ENCODE peak calls at places on chromosome 14, in seven cellular contexts. One of them, this sample, is unnamed.
A peak's percentile ranks its signal among the peaks of the same experiment; 100 is the strongest.

GRCh38 chr14:73896521-73896920 is 9.9 kb downstream of the ZNF410 start:
- DNase-seq in tibial artery: no peak
- DNase-seq in tibial nerve: no peak
- DNase-seq in stomach: no peak
- DNase-seq in lower leg skin: no peak
- DNase-seq in thyroid gland: no peak
- DNase-seq in endothelial cell: no peak
- DNase-seq in this sample: no peak

GRCh38 chr14:51139221-51139681 is 44.3 kb upstream of the TRIM9 start:
- DNase-seq in tibial artery: no peak
- DNase-seq in tibial nerve: no peak
- DNase-seq in stomach: no peak
- DNase-seq in lower leg skin: peak; percentile 39
- DNase-seq in thyroid gland: peak; percentile 30
- DNase-seq in endothelial cell: no peak
- DNase-seq in this sample: no peak

GRCh38 chr14:106210650-106211049 is 684.3 kb downstream of the TMEM121 start:
- DNase-seq in tibial artery: no peak
- DNase-seq in tibial nerve: no peak
- DNase-seq in stomach: no peak
- DNase-seq in lower leg skin: no peak
- DNase-seq in thyroid gland: no peak
- DNase-seq in endothelial cell: no peak
- DNase-seq in this sample: no peak

GRCh38 chr14:72745546-72745945 is 148.4 kb downstream of the DPF3 start:
- DNase-seq in tibial artery: no peak
- DNase-seq in tibial nerve: no peak
- DNase-seq in stomach: no peak
- DNase-seq in lower leg skin: no peak
- DNase-seq in thyroid gland: no peak
- DNase-seq in endothelial cell: no peak
- DNase-seq in this sample: no peak

GRCh38 chr14:60025586-60025985 is 66.1 kb upstream of the PCNX4 start:
- DNase-seq in tibial artery: no peak
- DNase-seq in tibial nerve: no peak
- DNase-seq in stomach: no peak
- DNase-seq in lower leg skin: no peak
- DNase-seq in thyroid gland: no peak
- DNase-seq in endothelial cell: no peak
- DNase-seq in this sample: no peak

GRCh38 chr14:46480817-46481216 is 170.8 kb downstream of the RPL10L start:
- DNase-seq in tibial artery: no peak
- DNase-seq in tibial nerve: no peak
- DNase-seq in stomach: no peak
- DNase-seq in lower leg skin: no peak
- DNase-seq in thyroid gland: no peak
- DNase-seq in endothelial cell: no peak
- DNase-seq in this sample: no peak

GRCh38 chr14:60686865-60687264 is 37.3 kb downstream of the SIX4 start:
- DNase-seq in tibial artery: no peak
- DNase-seq in tibial nerve: no peak
- DNase-seq in stomach: no peak
- DNase-seq in lower leg skin: no peak
- DNase-seq in thyroid gland: no peak
- DNase-seq in endothelial cell: no peak
- DNase-seq in this sample: no peak

GRCh38 chr14:49362916-49363315 is 223.3 kb downstream of the RPS29 start:
- DNase-seq in tibial artery: no peak
- DNase-seq in tibial nerve: no peak
- DNase-seq in stomach: no peak
- DNase-seq in lower leg skin: no peak
- DNase-seq in thyroid gland: no peak
- DNase-seq in endothelial cell: no peak
- DNase-seq in this sample: no peak

GRCh38 chr14:68708343-68708742 is 84.5 kb downstream of the ZFP36L1 start:
- DNase-seq in tibial artery: no peak
- DNase-seq in tibial nerve: no peak
- DNase-seq in stomach: no peak
- DNase-seq in lower leg skin: no peak
- DNase-seq in thyroid gland: no peak
- DNase-seq in endothelial cell: no peak
- DNase-seq in this sample: no peak

GRCh38 chr14:68711551-68712437 is 81.1 kb downstream of the ZFP36L1 start:
- DNase-seq in tibial artery: no peak
- DNase-seq in tibial nerve: no peak
- DNase-seq in stomach: no peak
- DNase-seq in lower leg skin: no peak
- DNase-seq in thyroid gland: no peak
- DNase-seq in endothelial cell: no peak
- DNase-seq in this sample: no peak

GRCh38 chr14:68709007-68709406 is 83.9 kb downstream of the ZFP36L1 start:
- DNase-seq in tibial artery: no peak
- DNase-seq in tibial nerve: no peak
- DNase-seq in stomach: no peak
- DNase-seq in lower leg skin: no peak
- DNase-seq in thyroid gland: no peak
- DNase-seq in endothelial cell: no peak
- DNase-seq in this sample: no peak

GRCh38 chr14:68712703-68713370 is 80.0 kb downstream of the ZFP36L1 start:
- DNase-seq in tibial artery: no peak
- DNase-seq in tibial nerve: no peak
- DNase-seq in stomach: no peak
- DNase-seq in lower leg skin: no peak
- DNase-seq in thyroid gland: no peak
- DNase-seq in endothelial cell: no peak
- DNase-seq in this sample: no peak

DNA sequence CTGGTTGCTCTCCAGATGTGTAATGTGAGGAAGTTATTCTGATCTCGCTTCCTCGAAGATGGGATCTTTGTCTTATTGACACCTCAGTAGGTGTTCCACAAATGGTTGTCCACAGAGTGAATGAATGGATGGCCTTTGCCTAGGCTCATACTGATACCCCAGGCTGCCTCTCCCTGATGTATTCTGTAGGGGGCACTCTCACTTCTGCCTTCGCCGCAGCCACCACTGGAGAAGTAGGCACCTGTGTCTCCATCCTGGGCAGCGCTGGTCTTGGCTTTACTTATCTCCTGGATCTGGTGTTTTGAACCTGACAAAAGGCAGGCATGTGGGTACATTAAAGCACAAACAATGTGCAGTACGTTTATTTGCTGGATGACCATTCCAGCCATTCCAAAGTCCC is 82.1 kb downstream of the ZFP36L1 start:
- DNase-seq in tibial artery: no peak
- DNase-seq in tibial nerve: no peak
- DNase-seq in stomach: no peak
- DNase-seq in lower leg skin: no peak
- DNase-seq in thyroid gland: no peak
- DNase-seq in endothelial cell: no peak
- DNase-seq in this sample: no peak
- TF ChIP-seq CTCF in tibial artery: no peak
- TF ChIP-seq CTCF in tibial nerve: no peak
- TF ChIP-seq CTCF in stomach: no peak
- TF ChIP-seq CTCF in lower leg skin: no peak
- TF ChIP-seq CTCF in thyroid gland: no peak
- TF ChIP-seq CTCF in endothelial cell: no peak
- TF ChIP-seq CTCF in this sample: no peak

DNA sequence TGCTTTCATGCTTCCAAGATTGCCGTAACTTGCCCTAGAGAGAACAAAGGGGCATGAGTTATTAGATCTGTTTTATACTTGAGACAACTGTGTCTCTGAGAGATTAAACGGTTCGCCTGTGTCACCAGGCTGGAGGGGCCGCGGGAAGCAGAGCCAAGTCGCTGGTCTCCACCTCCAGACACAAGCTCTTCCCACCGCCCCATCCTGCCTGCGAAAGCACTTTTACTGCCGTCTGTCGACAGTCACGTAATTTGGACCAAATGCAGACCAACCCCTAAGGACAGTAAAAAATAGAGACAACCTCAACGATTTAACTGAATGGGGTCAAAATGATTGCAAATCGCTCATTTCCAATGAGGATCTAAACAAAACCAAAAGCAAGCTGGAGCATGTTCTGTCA is 17.3 kb downstream of the GSC start:
- DNase-seq in tibial artery: no peak
- DNase-seq in tibial nerve: no peak
- DNase-seq in stomach: no peak
- DNase-seq in lower leg skin: no peak
- DNase-seq in thyroid gland: no peak
- DNase-seq in endothelial cell: no peak
- DNase-seq in this sample: no peak
- TF ChIP-seq CTCF in tibial artery: no peak
- TF ChIP-seq CTCF in tibial nerve: no peak
- TF ChIP-seq CTCF in stomach: no peak
- TF ChIP-seq CTCF in lower leg skin: no peak
- TF ChIP-seq CTCF in thyroid gland: no peak
- TF ChIP-seq CTCF in endothelial cell: no peak
- TF ChIP-seq CTCF in this sample: no peak

GRCh38 chr14:54001189-54001878 is 44.7 kb upstream of the BMP4 start:
- DNase-seq in tibial artery: no peak
- DNase-seq in tibial nerve: no peak
- DNase-seq in stomach: no peak
- DNase-seq in lower leg skin: no peak
- DNase-seq in thyroid gland: no peak
- DNase-seq in endothelial cell: no peak
- DNase-seq in this sample: no peak
- TF ChIP-seq CTCF in tibial artery: no peak
- TF ChIP-seq CTCF in tibial nerve: no peak
- TF ChIP-seq CTCF in stomach: no peak
- TF ChIP-seq CTCF in lower leg skin: no peak
- TF ChIP-seq CTCF in thyroid gland: no peak
- TF ChIP-seq CTCF in endothelial cell: no peak
- TF ChIP-seq CTCF in this sample: no peak

GRCh38 chr14:80713076-80713850 is 228.3 kb downstream of the CEP128 start:
- DNase-seq in tibial artery: no peak
- DNase-seq in tibial nerve: no peak
- DNase-seq in stomach: no peak
- DNase-seq in lower leg skin: no peak
- DNase-seq in thyroid gland: no peak
- DNase-seq in endothelial cell: no peak
- DNase-seq in this sample: no peak

GRCh38 chr14:80714489-80714888 is 227.0 kb downstream of the CEP128 start:
- DNase-seq in tibial artery: no peak
- DNase-seq in tibial nerve: no peak
- DNase-seq in stomach: no peak
- DNase-seq in lower leg skin: no peak
- DNase-seq in thyroid gland: no peak
- DNase-seq in endothelial cell: no peak
- DNase-seq in this sample: no peak
- TF ChIP-seq CTCF in tibial artery: no peak
- TF ChIP-seq CTCF in tibial nerve: no peak
- TF ChIP-seq CTCF in stomach: no peak
- TF ChIP-seq CTCF in lower leg skin: no peak
- TF ChIP-seq CTCF in thyroid gland: no peak
- TF ChIP-seq CTCF in endothelial cell: no peak
- TF ChIP-seq CTCF in this sample: no peak

GRCh38 chr14:104157303-104157928 is 19.0 kb downstream of the KIF26A start:
- DNase-seq in tibial artery: no peak
- DNase-seq in tibial nerve: no peak
- DNase-seq in stomach: no peak
- DNase-seq in lower leg skin: no peak
- DNase-seq in thyroid gland: no peak
- DNase-seq in endothelial cell: no peak
- DNase-seq in this sample: no peak
- TF ChIP-seq CTCF in tibial artery: no peak
- TF ChIP-seq CTCF in tibial nerve: no peak
- TF ChIP-seq CTCF in stomach: no peak
- TF ChIP-seq CTCF in lower leg skin: no peak
- TF ChIP-seq CTCF in thyroid gland: no peak
- TF ChIP-seq CTCF in endothelial cell: no peak
- TF ChIP-seq CTCF in this sample: no peak

GRCh38 chr14:99502989-99503421 is 21.8 kb downstream of the CCNK start:
- DNase-seq in tibial artery: no peak
- DNase-seq in tibial nerve: no peak
- DNase-seq in stomach: no peak
- DNase-seq in lower leg skin: no peak
- DNase-seq in thyroid gland: no peak
- DNase-seq in endothelial cell: no peak
- DNase-seq in this sample: no peak
- TF ChIP-seq CTCF in tibial artery: no peak
- TF ChIP-seq CTCF in tibial nerve: no peak
- TF ChIP-seq CTCF in stomach: no peak
- TF ChIP-seq CTCF in lower leg skin: no peak
- TF ChIP-seq CTCF in thyroid gland: no peak
- TF ChIP-seq CTCF in endothelial cell: no peak
- TF ChIP-seq CTCF in this sample: no peak

DNA sequence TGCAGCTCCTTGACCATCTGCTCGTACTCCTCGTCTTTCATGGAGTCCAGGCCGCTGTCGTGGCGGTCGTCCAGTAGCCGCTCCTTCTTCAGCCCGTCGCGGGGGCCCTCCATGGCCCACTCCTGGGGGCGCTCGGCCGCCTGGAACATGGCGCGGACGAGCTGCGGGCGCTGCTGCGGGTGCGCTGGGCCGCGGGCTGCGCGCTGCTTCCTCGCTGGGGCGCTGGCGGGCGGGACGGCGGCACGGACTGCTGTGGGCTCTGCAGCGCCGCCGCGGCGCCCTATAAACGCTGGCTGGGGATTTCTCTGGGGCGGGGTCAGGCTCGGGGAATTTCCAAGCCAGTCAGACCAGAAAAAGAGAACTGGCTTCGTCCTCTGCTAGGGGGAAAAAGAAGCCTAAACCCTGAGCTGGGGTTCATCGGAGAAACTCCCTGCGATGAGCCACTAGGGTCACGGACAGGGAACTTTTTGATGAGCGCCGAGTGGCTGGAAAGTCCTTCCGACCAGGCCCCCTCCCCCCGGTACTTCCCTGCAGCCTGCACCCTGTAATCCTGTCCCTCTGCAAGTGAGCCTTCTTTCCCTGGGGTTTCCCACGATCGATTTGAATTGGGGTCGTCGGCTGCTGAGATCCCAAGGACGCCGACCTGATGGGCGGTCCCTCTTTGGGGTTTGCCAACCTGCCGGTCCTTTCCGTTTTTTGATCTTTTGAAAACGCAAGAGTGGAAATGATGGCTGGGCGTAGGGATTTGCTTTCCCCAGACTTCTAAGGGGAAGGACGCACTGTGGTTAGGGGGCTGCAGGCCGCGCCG is at the start of gene NFKBIA:
- DNase-seq in tibial artery: peak; percentile 95
- DNase-seq in tibial nerve: peak; percentile 89
- DNase-seq in stomach: peak; percentile 93
- DNase-seq in lower leg skin: peak; percentile 89
- DNase-seq in thyroid gland: peak; percentile 89
- DNase-seq in endothelial cell: peak; percentile 80
- DNase-seq in this sample: peak; percentile 93
- TF ChIP-seq CTCF in tibial artery: peak; percentile 30
- TF ChIP-seq CTCF in tibial nerve: peak; percentile 40
- TF ChIP-seq CTCF in stomach: no peak
- TF ChIP-seq CTCF in lower leg skin: no peak
- TF ChIP-seq CTCF in thyroid gland: no peak
- TF ChIP-seq CTCF in endothelial cell: peak; percentile 12
- TF ChIP-seq CTCF in this sample: peak; percentile 26

GRCh38 chr14:29419736-29420135 is 507.9 kb downstream of the PRKD1 start:
- DNase-seq in tibial artery: no peak
- DNase-seq in tibial nerve: no peak
- DNase-seq in stomach: no peak
- DNase-seq in lower leg skin: no peak
- DNase-seq in thyroid gland: no peak
- DNase-seq in endothelial cell: no peak
- DNase-seq in this sample: no peak

GRCh38 chr14:29426083-29426482 is 501.6 kb downstream of the PRKD1 start:
- DNase-seq in tibial artery: no peak
- DNase-seq in tibial nerve: no peak
- DNase-seq in stomach: no peak
- DNase-seq in lower leg skin: no peak
- DNase-seq in thyroid gland: no peak
- DNase-seq in endothelial cell: no peak
- DNase-seq in this sample: no peak

GRCh38 chr14:29421156-29421728 is 506.4 kb downstream of the PRKD1 start:
- DNase-seq in tibial artery: no peak
- DNase-seq in tibial nerve: no peak
- DNase-seq in stomach: no peak
- DNase-seq in lower leg skin: no peak
- DNase-seq in thyroid gland: no peak
- DNase-seq in endothelial cell: no peak
- DNase-seq in this sample: no peak
- TF ChIP-seq CTCF in tibial artery: no peak
- TF ChIP-seq CTCF in tibial nerve: no peak
- TF ChIP-seq CTCF in stomach: no peak
- TF ChIP-seq CTCF in lower leg skin: no peak
- TF ChIP-seq CTCF in thyroid gland: no peak
- TF ChIP-seq CTCF in endothelial cell: peak; percentile 47
- TF ChIP-seq CTCF in this sample: no peak

This sample was measured in lung.